ENCODE peak calls at places on chromosome 1, in nine cellular contexts. S, Y, Z, O, V, F, R, W and U are unnamed samples.
A peak's percentile ranks its signal among the peaks of the same experiment; 100 is the strongest.

GRCh38 chr1:61253059-61253735 is 170.8 kb downstream of the NFIA start:
- DNase-seq in S (peak; percentile 62), Y (peak; percentile 36), Z (peak; percentile 17), O (no peak), V (peak; percentile 41), F (no peak), R (peak; percentile 66), W (no peak), U (peak; percentile 22)

GRCh38 chr1:70290248-70290647 is 64.3 kb downstream of the ANKRD13C start:
- DNase-seq in S (no peak), Y (no peak), Z (peak; percentile 71), O (no peak), V (peak; percentile 79), F (no peak), R (no peak), W (no peak), U (no peak)

GRCh38 chr1:1929639-1930545 is 10.8 kb upstream of the TMEM52 start:
- DNase-seq in S (no peak), Y (no peak), Z (no peak), O (no peak), V (no peak), F (no peak), R (no peak), W (no peak), U (no peak)

GRCh38 chr1:214941061-214941460 is 141.5 kb upstream of the KCNK2 start:
- DNase-seq in S (no peak), Y (no peak), Z (no peak), O (no peak), V (no peak), F (no peak), R (no peak), W (no peak), U (no peak)

GRCh38 chr1:161080391-161081150 is 8.8 kb downstream of the NECTIN4 start:
- DNase-seq in S (no peak), Y (no peak), Z (no peak), O (no peak), V (no peak), F (no peak), R (no peak), W (no peak), U (no peak)

GRCh38 chr1:27116697-27117096 is 38.2 kb downstream of the SLC9A1 start:
- DNase-seq in S (no peak), Y (no peak), Z (no peak), O (no peak), V (no peak), F (no peak), R (no peak), W (no peak), U (no peak)

GRCh38 chr1:24970399-24970753 is 40.3 kb upstream of the RUNX3 start:
- DNase-seq in S (no peak), Y (no peak), Z (peak; percentile 75), O (no peak), V (no peak), F (peak; percentile 44), R (peak; percentile 28), W (no peak), U (no peak)

GRCh38 chr1:248884632-248885295 is 21.3 kb upstream of the PGBD2 start:
- DNase-seq in S (no peak), Y (no peak), Z (peak; percentile 36), O (no peak), V (no peak), F (no peak), R (no peak), W (no peak), U (no peak)

GRCh38 chr1:94237291-94238226 is at the start of gene ARHGAP29:
- DNase-seq in S (peak; percentile 90), Y (peak; percentile 71), Z (peak; percentile 50), O (peak; percentile 94), V (peak; percentile 86), F (peak; percentile 97), R (peak; percentile 74), W (peak; percentile 73), U (peak; percentile 78)

GRCh38 chr1:183330335-183330734 is 87.8 kb downstream of the NMNAT2 start:
- DNase-seq in S (no peak), Y (no peak), Z (no peak), O (no peak), V (no peak), F (no peak), R (no peak), W (no peak), U (no peak)

GRCh38 chr1:63835075-63835633 is 61.3 kb downstream of the ROR1 start:
- DNase-seq in S (no peak), Y (no peak), Z (peak; percentile 41), O (no peak), V (no peak), F (no peak), R (no peak), W (no peak), U (no peak)

GRCh38 chr1:96362623-96363022 is 359.0 kb upstream of the PTBP2 start:
- DNase-seq in S (no peak), Y (peak; percentile 6), Z (peak; percentile 99), O (no peak), V (peak; percentile 84), F (no peak), R (peak; percentile 31), W (no peak), U (no peak)

GRCh38 chr1:161261859-161262225 is 3.3 kb downstream of the PCP4L1 start:
- DNase-seq in S (no peak), Y (no peak), Z (no peak), O (no peak), V (no peak), F (no peak), R (no peak), W (no peak), U (no peak)

GRCh38 chr1:169086603-169087455 is 19.7 kb upstream of the ATP1B1 start:
- DNase-seq in S (no peak), Y (no peak), Z (peak; percentile 37), O (no peak), V (peak; percentile 9), F (no peak), R (peak; percentile 65), W (no peak), U (no peak)

GRCh38 chr1:86429830-86430229 is 5.9 kb downstream of the CLCA2 start:
- DNase-seq in S (no peak), Y (peak; percentile 74), Z (peak; percentile 93), O (no peak), V (peak; percentile 81), F (no peak), R (no peak), W (no peak), U (no peak)

GRCh38 chr1:81113688-81114087 is 687.0 kb upstream of the ADGRL2 start:
- DNase-seq in S (no peak), Y (no peak), Z (peak; percentile 31), O (no peak), V (no peak), F (no peak), R (no peak), W (no peak), U (no peak)